ENCODE peak calls at places on chromosomes 11 and 22, in eight cellular contexts. Z, J, H, V, G, U, S and L are unnamed samples.

GRCh38 chr11:118200901-118201680 is 23.7 kb downstream of the JAML start:
- DNase-seq in S (no peak), Z (no peak), J (no peak), V (peak), H (no peak), U (no peak), G (no peak), L (no peak)

GRCh38 chr22:41528132-41528766 is 16.0 kb downstream of the POLR3H start:
- DNase-seq in S (no peak), H (no peak), G (no peak), J (no peak), V (no peak), Z (no peak), U (no peak), L (no peak)

GRCh38 chr11:60854847-60855725 is 664 bp downstream of the PTGDR2 start:
- DNase-seq in U (no peak), S (no peak), J (no peak), G (no peak), V (no peak), H (no peak), Z (no peak), L (no peak)

GRCh38 chr11:119741369-119742262 is 12.6 kb upstream of the NECTIN1 start:
- DNase-seq in G (no peak), V (peak), H (no peak), S (peak), U (no peak), Z (no peak), J (no peak), L (no peak)

GRCh38 chr11:40168461-40168860 is 1291.0 kb downstream of the LRRC4C start:
- DNase-seq in J (no peak), H (no peak), G (no peak), Z (no peak), S (no peak), U (no peak), V (no peak), L (no peak)

GRCh38 chr11:74018331-74019005 is 9.6 kb upstream of the UCP3 start:
- DNase-seq in S (no peak), U (peak), Z (peak), H (no peak), J (peak), G (peak), V (no peak), L (no peak)

GRCh38 chr11:27397619-27398412 is 34.8 kb upstream of the CCDC34 start:
- DNase-seq in V (no peak), J (no peak), S (peak), H (no peak), Z (no peak), G (no peak), U (peak), L (no peak)

GRCh38 chr11:95925011-95925410 is 1.1 kb upstream of the MTMR2 start:
- DNase-seq in J (no peak), H (peak), V (peak), S (peak), Z (no peak), G (no peak), U (peak), L (no peak)

GRCh38 chr22:38706101-38706884 is 549 bp downstream of the GTPBP1 start:
- DNase-seq in S (peak), V (peak), U (peak), H (no peak), J (no peak), Z (peak), G (no peak), L (no peak)

GRCh38 chr22:39343259-39344045 is 6.3 kb upstream of the SYNGR1 start:
- DNase-seq in G (peak), H (peak), Z (no peak), V (peak), U (peak), S (peak), J (no peak), L (no peak)

GRCh38 chr11:35953081-35953480 is 9.2 kb downstream of the LDLRAD3 start:
- DNase-seq in U (no peak), Z (no peak), H (no peak), V (no peak), G (no peak), S (no peak), J (no peak), L (no peak)

GRCh38 chr11:125179346-125179745 is 14.8 kb downstream of the PKNOX2 start:
- DNase-seq in H (no peak), G (no peak), J (no peak), Z (no peak), U (no peak), V (no peak), S (no peak), L (no peak)

GRCh38 chr11:73975479-73975757 is 7.2 kb downstream of the UCP2 start:
- DNase-seq in V (no peak), U (no peak), J (no peak), Z (peak), H (no peak), S (no peak), G (no peak), L (no peak)

GRCh38 chr11:37259734-37260133 is 661.7 kb upstream of the RAG2 start:
- DNase-seq in Z (no peak), U (no peak), J (no peak), S (no peak), V (no peak), H (no peak), G (no peak), L (no peak)

GRCh38 chr11:56333156-56333555 is 12.7 kb upstream of the OR8K1 start:
- DNase-seq in U (no peak), S (no peak), Z (no peak), V (no peak), G (no peak), H (no peak), J (no peak), L (no peak)